ENCODE peak calls at places on chromosomes 16 and 17, in five cellular contexts. L is GM12878, D is A549, E is K562, W is upper lobe of left lung. Q is an unnamed sample.

GRCh38 chr17:17434477-17434876 is 42.3 kb upstream of the MED9 start:
- ATAC-seq in L (no peak), D (peak; percentile 7), E (no peak), W (no peak), Q (no peak)

GRCh38 chr16:69483611-69484010 is 59.2 kb downstream of the CYB5B start:
- ATAC-seq in L (no peak), D (no peak), E (no peak), W (no peak), Q (no peak)

GRCh38 chr17:18021372-18021771 is 17.6 kb downstream of the ATPAF2 start:
- ATAC-seq in L (no peak), D (no peak), E (no peak), W (no peak), Q (no peak)

GRCh38 chr17:20273741-20274500 is 193.4 kb downstream of the LGALS9B start:
- ATAC-seq in L (no peak), D (no peak), E (no peak), W (no peak), Q (no peak)

GRCh38 chr17:68457168-68457538 is at the start of gene WIPI1:
- ATAC-seq in L (peak; percentile 45), D (peak; percentile 67), E (peak; percentile 59), W (peak; percentile 19), Q (peak; percentile 17)

GRCh38 chr16:9954181-9954580 is 228.0 kb downstream of the GRIN2A start:
- ATAC-seq in L (no peak), D (no peak), E (no peak), W (no peak), Q (no peak)

GRCh38 chr17:74864297-74864865 is 4.7 kb upstream of the GRIN2C start:
- ATAC-seq in L (no peak), D (no peak), E (peak; percentile 13), W (no peak), Q (peak; percentile 2)

GRCh38 chr16:3377917-3378316 is 22.2 kb downstream of the OR2C1 start:
- ATAC-seq in L (no peak), D (no peak), E (no peak), W (no peak), Q (no peak)

GRCh38 chr17:51097708-51098446 is 22.8 kb downstream of the SPAG9 start:
- ATAC-seq in L (no peak), D (no peak), E (peak; percentile 36), W (peak; percentile 69), Q (no peak)

GRCh38 chr16:6891486-6891885 is 441.2 kb upstream of the RBFOX1 start:
- ATAC-seq in L (no peak), D (no peak), E (no peak), W (no peak), Q (no peak)

GRCh38 chr17:80005360-80006338 is 30.0 kb downstream of the TBC1D16 start:
- ATAC-seq in L (peak; percentile 77), D (peak; percentile 49), E (peak; percentile 77), W (peak; percentile 43), Q (peak; percentile 38)

GRCh38 chr17:66200685-66201092 is 8.8 kb upstream of the CEP112 start:
- ATAC-seq in L (peak; percentile 63), D (peak; percentile 75), E (peak; percentile 79), W (peak; percentile 73), Q (no peak)

GRCh38 chr17:7241783-7242716 is at the start of gene GABARAP:
- ATAC-seq in L (peak; percentile 39), D (peak; percentile 9), E (peak; percentile 17), W (peak; percentile 90), Q (peak; percentile 37)

GRCh38 chr17:7240375-7240774 is 1.1 kb upstream of the PHF23 start:
- ATAC-seq in L (no peak), D (no peak), E (no peak), W (no peak), Q (no peak)

GRCh38 chr17:7241047-7241733 is 1.1 kb downstream of the GABARAP start:
- ATAC-seq in L (no peak), D (no peak), E (no peak), W (no peak), Q (no peak)

GRCh38 chr17:7239091-7240027 is at the start of gene PHF23:
- ATAC-seq in L (peak; percentile 69), D (peak; percentile 54), E (peak; percentile 76), W (peak; percentile 93), Q (peak; percentile 87)

GRCh38 chr17:7242717-7243576 is 698 bp upstream of the GABARAP start:
- ATAC-seq in L (peak; percentile 56), D (peak; percentile 37), E (peak; percentile 62), W (peak; percentile 84), Q (peak; percentile 40)
- TF ChIP-seq EP300 in L (no peak), D (peak; percentile 29), E (peak; percentile 63), W (no peak), Q (no peak)

GRCh38 chr16:11078812-11079459 is 134.6 kb downstream of the CLEC16A start:
- ATAC-seq in L (peak; percentile 6), D (no peak), E (no peak), W (no peak), Q (peak; percentile 20)
- TF ChIP-seq EP300 in L (no peak), D (no peak), E (no peak), W (no peak), Q (no peak)

DNA sequence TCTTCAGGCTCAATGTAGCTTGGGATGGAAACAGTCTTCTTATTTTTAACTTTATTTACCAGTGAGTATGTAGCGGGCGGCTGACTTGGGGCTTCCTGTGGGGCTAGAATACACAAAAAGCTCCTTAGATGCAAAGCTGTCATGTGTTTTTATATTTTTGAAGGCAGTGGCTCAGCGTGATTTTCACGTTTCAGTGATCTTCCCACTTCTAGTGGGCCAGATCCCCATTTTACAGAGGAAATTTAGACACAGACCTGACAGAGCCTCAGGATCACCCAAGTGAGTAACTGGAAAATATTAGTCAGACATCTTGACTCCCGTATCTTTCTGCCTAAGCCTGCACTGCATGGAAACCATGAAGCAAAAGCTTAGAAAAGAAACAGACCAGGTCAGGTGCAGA is 19.2 kb upstream of the ZNF594 start:
- ATAC-seq in L (peak; percentile 70), D (no peak), E (no peak), W (no peak), Q (no peak)
- TF ChIP-seq EP300 in L (peak; percentile 63), D (no peak), E (no peak), W (no peak), Q (no peak)

DNA sequence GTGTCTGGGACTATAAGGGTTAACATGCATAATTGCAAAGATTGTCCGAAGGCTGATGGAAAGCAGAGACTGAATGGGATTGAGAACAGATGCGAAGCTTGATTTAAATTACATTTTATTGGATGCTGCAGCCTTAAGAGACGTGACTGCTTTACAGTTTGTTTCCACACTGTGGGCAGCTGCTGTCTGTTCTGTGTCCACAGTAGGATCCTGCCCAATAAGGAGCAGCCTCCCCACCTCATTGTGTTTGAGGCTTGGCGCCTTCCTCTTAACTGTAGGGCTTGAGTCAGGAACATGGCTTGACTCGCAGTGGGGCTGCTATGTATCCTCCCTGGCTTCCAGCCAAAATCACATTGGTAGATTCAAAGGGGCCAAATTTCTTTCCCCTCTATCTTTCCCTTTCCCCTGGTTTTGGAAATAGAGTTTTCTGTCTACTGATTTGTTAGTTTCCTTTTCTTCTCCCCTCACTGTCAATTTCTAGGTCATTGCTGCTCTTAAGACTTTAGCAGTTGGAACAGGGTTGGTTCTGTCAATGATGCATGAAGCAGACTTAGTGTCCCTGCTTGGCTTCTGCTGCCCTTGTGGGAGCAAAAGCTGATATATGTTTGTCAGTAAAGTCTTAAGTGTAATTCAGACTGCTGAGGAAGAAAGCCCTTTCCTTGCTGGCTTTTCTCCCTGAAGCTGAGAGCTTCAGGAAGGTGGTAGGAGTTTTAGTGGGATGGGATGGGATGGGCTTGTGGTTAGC is 5.1 kb upstream of the RARA start:
- ATAC-seq in L (no peak), D (no peak), E (no peak), W (peak; percentile 42), Q (no peak)
- TF ChIP-seq EP300 in L (no peak), D (no peak), E (no peak), W (no peak), Q (no peak)

GRCh38 chr17:29709861-29710849 is 87.4 kb upstream of the CORO6 start:
- ATAC-seq in L (no peak), D (no peak), E (no peak), W (no peak), Q (peak; percentile 62)
- TF ChIP-seq EP300 in L (no peak), D (no peak), E (no peak), W (no peak), Q (no peak)

GRCh38 chr17:81405382-81406005 is 10.2 kb downstream of the BAHCC1 start:
- ATAC-seq in L (no peak), D (no peak), E (no peak), W (no peak), Q (peak; percentile 70)
- TF ChIP-seq EP300 in L (no peak), D (no peak), E (no peak), W (no peak), Q (no peak)

DNA sequence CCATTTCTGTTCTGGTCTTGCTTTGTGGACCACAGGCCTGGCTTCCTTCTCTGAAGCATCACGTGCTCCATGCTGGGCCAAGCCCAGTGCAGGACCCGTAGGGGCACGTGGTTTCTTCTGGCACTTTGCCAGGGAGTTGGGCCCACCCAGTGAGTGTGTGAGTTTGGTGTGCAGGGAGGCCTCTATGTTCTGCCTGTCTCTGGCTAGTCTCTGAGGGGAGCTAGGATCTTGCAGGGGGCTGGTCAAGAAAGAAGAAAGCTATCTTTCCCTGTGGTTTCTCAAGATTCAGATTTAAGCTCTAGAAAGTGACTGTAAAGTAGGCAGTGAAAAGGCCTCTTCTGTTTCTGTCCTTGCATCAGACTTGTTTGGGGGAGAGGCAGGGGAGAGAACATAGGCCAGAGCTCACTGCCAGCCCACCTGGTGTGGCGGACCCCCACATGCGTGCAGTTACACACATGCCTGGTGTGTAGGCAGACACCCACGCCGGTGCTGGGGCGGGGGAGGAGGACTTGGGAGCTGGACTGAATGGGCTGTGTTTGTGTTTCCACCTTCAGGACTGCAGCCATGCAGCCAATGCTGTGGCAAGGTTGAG is 11.8 kb downstream of the LASP1 start:
- ATAC-seq in L (peak; percentile 59), D (no peak), E (peak; percentile 91), W (no peak), Q (peak; percentile 62)
- TF ChIP-seq EP300 in L (no peak), D (no peak), E (no peak), W (no peak), Q (no peak)

GRCh38 chr16:67537270-67537635 is 8.6 kb downstream of the RIPOR1 start:
- ATAC-seq in L (peak; percentile 61), D (no peak), E (no peak), W (peak; percentile 17), Q (peak; percentile 82)

GRCh38 chr16:67533024-67533560 is 4.5 kb downstream of the RIPOR1 start:
- ATAC-seq in L (no peak), D (no peak), E (no peak), W (no peak), Q (no peak)

GRCh38 chr16:67534420-67534819 is 5.8 kb downstream of the RIPOR1 start:
- ATAC-seq in L (no peak), D (no peak), E (peak; percentile 28), W (no peak), Q (no peak)

GRCh38 chr16:67537636-67538591 is 9.3 kb downstream of the RIPOR1 start:
- ATAC-seq in L (peak; percentile 67), D (no peak), E (no peak), W (peak; percentile 67), Q (peak; percentile 60)

GRCh38 chr16:67535201-67535600 is 6.6 kb downstream of the RIPOR1 start:
- ATAC-seq in L (no peak), D (no peak), E (no peak), W (no peak), Q (no peak)
- TF ChIP-seq EP300 in L (no peak), D (no peak), E (no peak), W (no peak), Q (no peak)

GRCh38 chr16:74666425-74667214 is at the start of gene RFWD3:
- ATAC-seq in L (peak; percentile 100), D (peak; percentile 100), E (peak; percentile 99), W (peak; percentile 100), Q (peak; percentile 100)
- TF ChIP-seq EP300 in L (no peak), D (no peak), E (peak; percentile 53), W (no peak), Q (no peak)

Q was measured in gastroesophageal sphincter.